ENCODE peak calls at places on chromosomes 16 and 17, in ten cellular contexts. R is stimulated activated CD4-positive, alpha-beta T cell treated with anti-CD3 and anti-CD28 coated beads, Interleukin-2, amount 100 ng/mL, for 48 hours; D is glutamatergic neuron; P is BJ; T is effector memory CD4-positive, alpha-beta T cell; Z is neuronal stem cell; O is fibroblast of pulmonary artery; H is T-cell; X is heart right ventricle; A is GM20000. J is an unnamed sample.

GRCh38 chr17:45261577-45262515 is at the start of gene SPATA32:
- DNase-seq in R (peak; percentile 51), D (peak; percentile 67), P (no peak), T (peak; percentile 41), Z (peak; percentile 40), O (no peak), H (peak; percentile 73), X (peak; percentile 71), A (peak; percentile 82), J (peak; percentile 87)

GRCh38 chr16:81703177-81704155 is 75.6 kb upstream of the PLCG2 start:
- DNase-seq in R (no peak), D (no peak), P (no peak), T (no peak), Z (no peak), O (peak; percentile 94), H (no peak), X (no peak), A (no peak), J (no peak)

GRCh38 chr16:14608111-14608566 is 21.9 kb downstream of the PARN start:
- DNase-seq in R (no peak), D (no peak), P (no peak), T (no peak), Z (no peak), O (no peak), H (no peak), X (no peak), A (peak; percentile 51), J (no peak)

GRCh38 chr17:80817321-80817845 is 174.3 kb upstream of the CHMP6 start:
- DNase-seq in R (no peak), D (no peak), P (no peak), T (no peak), Z (no peak), O (no peak), H (no peak), X (no peak), A (no peak), J (peak; percentile 69)

GRCh38 chr17:29364691-29365090 is 25.5 kb upstream of the TAOK1 start:
- DNase-seq in R (no peak), D (no peak), P (no peak), T (no peak), Z (no peak), O (no peak), H (no peak), X (no peak), A (no peak), J (no peak)

GRCh38 chr16:20849587-20850390 is 43.5 kb downstream of the REXO5 start:
- DNase-seq in R (peak; percentile 65), D (peak; percentile 83), P (no peak), T (peak; percentile 15), Z (peak; percentile 69), O (peak; percentile 78), H (peak; percentile 61), X (peak; percentile 69), A (peak; percentile 42), J (no peak)

GRCh38 chr16:46482895-46483294 is 138.3 kb downstream of the SHCBP1 start:
- DNase-seq in R (no peak), D (no peak), P (no peak), T (no peak), Z (no peak), O (no peak), H (no peak), X (no peak), A (no peak), J (no peak)

GRCh38 chr17:32249475-32249874 is 16.2 kb upstream of the RHBDL3 start:
- DNase-seq in R (no peak), D (no peak), P (no peak), T (no peak), Z (no peak), O (no peak), H (no peak), X (no peak), A (no peak), J (no peak)

GRCh38 chr17:65811043-65811442 is 249.6 kb upstream of the AXIN2 start:
- DNase-seq in R (no peak), D (no peak), P (no peak), T (no peak), Z (no peak), O (no peak), H (no peak), X (no peak), A (no peak), J (no peak)

GRCh38 chr16:535446-536405 is 8.2 kb downstream of the CAPN15 start:
- DNase-seq in R (no peak), D (no peak), P (no peak), T (no peak), Z (no peak), O (peak; percentile 24), H (no peak), X (no peak), A (no peak), J (no peak)

GRCh38 chr16:1012722-1013592 is 31.4 kb downstream of the SOX8 start:
- DNase-seq in R (no peak), D (no peak), P (no peak), T (no peak), Z (no peak), O (no peak), H (no peak), X (no peak), A (no peak), J (no peak)

GRCh38 chr16:55555436-55555835 is 11.0 kb upstream of the CAPNS2 start:
- DNase-seq in R (no peak), D (no peak), P (peak; percentile 51), T (no peak), Z (no peak), O (no peak), H (no peak), X (no peak), A (no peak), J (no peak)

GRCh38 chr16:15782573-15783365 is 74.1 kb downstream of the MYH11 start:
- DNase-seq in R (no peak), D (no peak), P (no peak), T (no peak), Z (no peak), O (no peak), H (no peak), X (no peak), A (no peak), J (no peak)

GRCh38 chr16:31876955-31877828 is 3.6 kb downstream of the ZNF267 start:
- DNase-seq in R (peak; percentile 29), D (no peak), P (peak; percentile 66), T (peak; percentile 50), Z (no peak), O (peak; percentile 90), H (peak; percentile 19), X (no peak), A (peak; percentile 73), J (no peak)

GRCh38 chr16:1300664-1301476 is 8.6 kb upstream of the UBE2I start:
- DNase-seq in R (peak; percentile 78), D (peak; percentile 83), P (no peak), T (peak; percentile 51), Z (peak; percentile 57), O (peak; percentile 54), H (peak; percentile 69), X (peak; percentile 74), A (peak; percentile 87), J (no peak)

GRCh38 chr16:998615-999014 is 17.0 kb downstream of the SOX8 start:
- DNase-seq in R (no peak), D (no peak), P (no peak), T (no peak), Z (no peak), O (no peak), H (no peak), X (no peak), A (no peak), J (no peak)

GRCh38 chr17:76994237-76994637 is 126.0 kb downstream of the MGAT5B start:
- DNase-seq in R (no peak), D (no peak), P (no peak), T (no peak), Z (peak; percentile 46), O (no peak), H (no peak), X (no peak), A (no peak), J (peak; percentile 72)

GRCh38 chr17:17906418-17907215 is 65.6 kb downstream of the TOM1L2 start:
- DNase-seq in R (no peak), D (no peak), P (no peak), T (no peak), Z (no peak), O (no peak), H (no peak), X (no peak), A (no peak), J (peak; percentile 20)

GRCh38 chr17:79842136-79842655 is 3.0 kb upstream of the CBX4 start:
- DNase-seq in R (no peak), D (no peak), P (no peak), T (no peak), Z (no peak), O (no peak), H (no peak), X (no peak), A (peak; percentile 44), J (no peak)

GRCh38 chr17:37527249-37527851 is 37.7 kb downstream of the DUSP14 start:
- DNase-seq in R (no peak), D (no peak), P (no peak), T (no peak), Z (peak; percentile 14), O (peak; percentile 70), H (no peak), X (no peak), A (peak; percentile 41), J (no peak)

GRCh38 chr17:78998311-78999055 is 11.1 kb downstream of the CANT1 start:
- DNase-seq in R (no peak), D (no peak), P (no peak), T (no peak), Z (no peak), O (no peak), H (no peak), X (peak; percentile 78), A (no peak), J (peak; percentile 81)

GRCh38 chr16:5041604-5042133 is 7.9 kb upstream of the NAGPA start:
- DNase-seq in R (no peak), D (no peak), P (no peak), T (no peak), Z (no peak), O (peak; percentile 31), H (no peak), X (no peak), A (peak; percentile 67), J (no peak)

GRCh38 chr17:21043296-21044232 is 753 bp upstream of the USP22 start:
- DNase-seq in R (peak; percentile 93), D (peak; percentile 98), P (peak; percentile 86), T (peak; percentile 96), Z (no peak), O (peak; percentile 99), H (peak; percentile 95), X (peak; percentile 98), A (no peak), J (peak; percentile 98)

GRCh38 chr16:29729116-29729521 is 16.7 kb downstream of the C16orf54 start:
- DNase-seq in R (no peak), D (no peak), P (no peak), T (no peak), Z (peak; percentile 36), O (peak; percentile 66), H (no peak), X (no peak), A (no peak), J (no peak)

GRCh38 chr17:38341035-38341721 is 2.6 kb downstream of the GPR179 start:
- DNase-seq in R (no peak), D (no peak), P (no peak), T (no peak), Z (no peak), O (peak; percentile 44), H (no peak), X (peak; percentile 72), A (no peak), J (no peak)

GRCh38 chr16:51453296-51453695 is 302.2 kb upstream of the SALL1 start:
- DNase-seq in R (no peak), D (no peak), P (no peak), T (no peak), Z (no peak), O (no peak), H (no peak), X (no peak), A (no peak), J (no peak)

GRCh38 chr17:9021985-9022552 is 759 bp downstream of the NTN1 start:
- DNase-seq in R (no peak), D (peak; percentile 73), P (no peak), T (no peak), Z (peak; percentile 36), O (peak; percentile 21), H (no peak), X (peak; percentile 48), A (peak; percentile 67), J (no peak)

GRCh38 chr16:55444754-55445485 is 34.1 kb upstream of the MMP2 start:
- DNase-seq in R (no peak), D (no peak), P (no peak), T (no peak), Z (no peak), O (no peak), H (no peak), X (peak; percentile 43), A (peak; percentile 59), J (no peak)